ENCODE peak calls at places on chromosomes 11 and 22, in seven cellular contexts. E is prostate gland, R is HL-60, U is fibroblast of lung, H is A673, I is coronary artery, N is mucosa of descending colon. D is an unnamed sample.

GRCh38 chr11:124900464-124900863 is 2.8 kb upstream of the ROBO4 start:
- DNase-seq in U (peak; percentile 89), N (no peak), E (no peak), I (no peak), R (no peak), H (peak; percentile 44), D (peak; percentile 92)

GRCh38 chr11:120013325-120014250 is 124.3 kb downstream of the TRIM29 start:
- DNase-seq in E (peak; percentile 54), H (peak; percentile 88), R (peak; percentile 16), U (peak; percentile 19), I (no peak), N (peak; percentile 58), D (peak; percentile 66)

GRCh38 chr11:11992257-11992690 is 16.2 kb downstream of the DKK3 start:
- DNase-seq in R (no peak), U (peak; percentile 79), I (no peak), N (no peak), H (no peak), E (no peak), D (peak; percentile 66)

GRCh38 chr11:119573858-119574257 is 150.9 kb upstream of the THY1 start:
- DNase-seq in E (no peak), N (no peak), R (peak; percentile 87), U (no peak), H (no peak), I (no peak), D (no peak)

GRCh38 chr11:6485661-6486060 is 4.4 kb downstream of the TIMM10B start:
- DNase-seq in H (no peak), U (no peak), R (no peak), E (no peak), I (no peak), N (no peak), D (no peak)

GRCh38 chr11:87600938-87601337 is 563.2 kb downstream of the TMEM135 start:
- DNase-seq in N (no peak), U (peak; percentile 19), H (no peak), E (no peak), R (no peak), I (no peak), D (no peak)

GRCh38 chr22:26740253-26740652 is 82.9 kb downstream of the MIAT start:
- DNase-seq in N (no peak), H (no peak), I (no peak), R (no peak), U (no peak), E (no peak), D (no peak)

GRCh38 chr11:12017243-12017678 is 8.8 kb upstream of the DKK3 start:
- DNase-seq in I (no peak), E (no peak), N (no peak), R (no peak), H (no peak), U (peak; percentile 94), D (no peak)

GRCh38 chr11:94449437-94449836 is 44.2 kb downstream of the MRE11 start:
- DNase-seq in N (no peak), U (peak; percentile 66), E (no peak), H (no peak), I (no peak), R (no peak), D (peak; percentile 98)

GRCh38 chr22:47102081-47102480 is 339.6 kb downstream of the TBC1D22A start:
- DNase-seq in I (no peak), N (no peak), R (no peak), U (no peak), H (no peak), E (no peak), D (peak; percentile 30)

GRCh38 chr11:92329644-92330043 is 105.0 kb downstream of the FAT3 start:
- DNase-seq in U (peak; percentile 75), H (no peak), R (no peak), E (peak; percentile 14), I (no peak), N (no peak), D (peak; percentile 69)

GRCh38 chr11:119363081-119363861 is 16.8 kb upstream of the MFRP start:
- DNase-seq in H (no peak), I (no peak), N (peak; percentile 55), E (no peak), U (no peak), R (no peak), D (no peak)

GRCh38 chr11:114296190-114296978 is at the start of gene NNMT:
- DNase-seq in R (no peak), U (peak; percentile 98), E (no peak), I (peak; percentile 92), H (no peak), N (peak; percentile 68), D (peak; percentile 69)

GRCh38 chr11:17526931-17527660 is 17.1 kb downstream of the USH1C start:
- DNase-seq in E (no peak), U (no peak), R (no peak), N (no peak), H (no peak), I (no peak), D (no peak)

GRCh38 chr11:109285465-109285864 is 136.5 kb upstream of the C11orf87 start:
- DNase-seq in H (no peak), R (no peak), N (no peak), I (no peak), E (no peak), U (no peak), D (peak; percentile 12)

GRCh38 chr11:726278-726915 is 20.4 kb downstream of the EPS8L2 start:
- DNase-seq in U (peak; percentile 68), E (peak; percentile 75), N (peak; percentile 91), R (peak; percentile 50), I (peak; percentile 77), H (no peak), D (peak; percentile 91)

GRCh38 chr22:42910221-42910942 is 53.3 kb upstream of the ARFGAP3 start:
- DNase-seq in U (no peak), H (peak; percentile 41), R (no peak), N (no peak), I (no peak), E (no peak), D (no peak)

GRCh38 chr11:46357483-46357936 is 10.2 kb downstream of the DGKZ start:
- DNase-seq in N (no peak), H (no peak), I (no peak), E (peak; percentile 80), U (no peak), R (peak; percentile 89), D (peak; percentile 78)

GRCh38 chr11:126857860-126858808 is 142.4 kb downstream of the KIRREL3 start:
- DNase-seq in U (peak; percentile 88), E (no peak), N (no peak), R (no peak), I (no peak), H (peak; percentile 18), D (peak; percentile 0)

GRCh38 chr11:26947904-26948639 is 45.8 kb upstream of the FIBIN start:
- DNase-seq in R (no peak), H (no peak), U (peak; percentile 74), I (no peak), N (no peak), E (no peak), D (peak; percentile 57)

GRCh38 chr22:37019309-37020191 is at the start of the genes MPST and TST:
- DNase-seq in U (peak; percentile 69), I (no peak), R (peak; percentile 74), H (peak; percentile 70), E (peak; percentile 75), N (peak; percentile 86), D (peak; percentile 65)

GRCh38 chr11:115817844-115818565 is 313.8 kb upstream of the CADM1 start:
- DNase-seq in E (no peak), R (no peak), I (no peak), U (no peak), N (no peak), H (no peak), D (no peak)

GRCh38 chr22:20575724-20576444 is 68.5 kb downstream of the MED15 start:
- DNase-seq in N (no peak), I (no peak), H (no peak), E (no peak), U (no peak), R (no peak), D (no peak)

GRCh38 chr11:110366234-110366633 is 63.5 kb upstream of the FDX1 start:
- DNase-seq in U (peak; percentile 55), E (peak; percentile 39), R (no peak), H (no peak), N (no peak), I (no peak), D (peak; percentile 72)

GRCh38 chr22:47195676-47196492 is 433.4 kb downstream of the TBC1D22A start:
- DNase-seq in R (no peak), H (no peak), E (no peak), U (no peak), N (no peak), I (peak; percentile 53), D (no peak)

GRCh38 chr11:65293909-65294381 is 20.7 kb upstream of the CDC42EP2 start:
- DNase-seq in H (no peak), U (no peak), R (no peak), I (no peak), E (no peak), N (no peak), D (no peak)

GRCh38 chr11:65292866-65293265 is 21.8 kb upstream of the CDC42EP2 start:
- DNase-seq in R (no peak), N (no peak), U (no peak), H (no peak), E (no peak), I (no peak), D (no peak)

GRCh38 chr11:65290448-65291165 is 24.1 kb upstream of the CDC42EP2 start:
- DNase-seq in R (peak; percentile 96), H (peak; percentile 91), N (peak; percentile 85), E (no peak), U (peak; percentile 94), I (peak; percentile 92), D (peak; percentile 75)

GRCh38 chr11:65288706-65289536 is 25.7 kb upstream of the CDC42EP2 start:
- DNase-seq in U (no peak), I (no peak), R (peak; percentile 37), E (no peak), N (no peak), H (peak; percentile 79), D (peak; percentile 30)

DNA sequence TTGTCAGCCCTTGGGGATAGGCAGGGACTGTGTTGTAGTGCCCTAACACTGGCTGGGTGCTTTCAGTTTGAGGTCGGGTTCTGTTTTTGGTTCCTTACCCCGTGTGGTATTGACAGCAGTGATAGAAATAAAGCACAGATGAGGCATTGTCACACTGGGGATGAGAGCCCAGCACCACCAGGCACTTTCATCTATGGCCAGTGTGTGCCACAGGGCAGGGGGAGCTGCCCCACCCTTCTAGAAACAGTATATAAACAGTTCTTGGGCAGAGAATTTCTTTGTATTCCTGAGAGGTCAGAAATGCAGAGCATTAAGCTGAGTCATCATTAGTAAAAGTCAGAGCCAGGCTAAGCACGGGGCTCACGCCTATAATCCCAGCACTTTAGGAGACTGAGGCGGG is 23.1 kb upstream of the CDC42EP2 start:
- DNase-seq in U (peak; percentile 61), E (no peak), R (no peak), I (no peak), N (no peak), H (no peak), D (no peak)
- H3K4me3 ChIP-seq in U (peak overlapping the region; percentile 10), E (no peak overlapping the region), R (no peak overlapping the region), I (peak overlapping the region; percentile 3), N (no peak overlapping the region), H (no peak overlapping the region), D (no peak overlapping the region)

GRCh38 chr11:23570828-23571227 is 710.6 kb upstream of the CCDC179 start:
- DNase-seq in R (no peak), E (no peak), H (no peak), N (no peak), I (no peak), U (peak; percentile 61), D (no peak)
- TF ChIP-seq CTCF in R (no peak), E (no peak), H (no peak), N (no peak), I (no peak), U (no peak), D (no peak)

GRCh38 chr11:76152741-76153608 is 53.3 kb downstream of the WNT11 start:
- DNase-seq in H (no peak), R (peak; percentile 20), N (no peak), U (no peak), E (no peak), I (no peak), D (no peak)
- H3K4me3 ChIP-seq in H (peak overlapping the region; percentile 43), R (no peak overlapping the region), N (no peak overlapping the region), U (no peak overlapping the region), E (no peak overlapping the region), I (peak overlapping the region; percentile 71), D (no peak overlapping the region)

GRCh38 chr11:73530109-73530508 is 67.8 kb downstream of the FAM168A start:
- DNase-seq in R (peak; percentile 15), H (no peak), E (no peak), I (no peak), U (no peak), N (no peak), D (peak; percentile 18)
- TF ChIP-seq CTCF in R (peak; percentile 75), H (peak; percentile 30), E (no peak), I (no peak), U (no peak), N (peak; percentile 12), D (peak; percentile 37)

D was measured in epithelial cell of esophagus.